ENCODE peak calls at places on chromosome 19, in eight cellular contexts. I is T-helper 17 cell; J is stimulated activated CD4-positive, alpha-beta T cell treated with anti-CD3 and anti-CD28 coated beads, TNF-alpha, amount 100 ng/mL, for 1 hour; X is RWPE1; W is midbrain; L is activated naive CD4-positive, alpha-beta T cell treated with Interleukin-2 at 50 U/mL for 16 hours; Z is activated CD4-positive, alpha-beta memory T cell treated with anti-CD3 and anti-CD28 coated beads, Interleukin-2, amount 10 ng/mL, durations not matched to agents 7 days and 5 days; Q is cardiac septum. R is an unnamed sample.

GRCh38 chr19:44332145-44332544 is 24.3 kb downstream of the ZNF112 start:
- DNase-seq in I (no peak), J (no peak), X (no peak), W (no peak), L (no peak), Z (no peak), Q (no peak), R (no peak)

GRCh38 chr19:9883231-9883758 is 48.2 kb downstream of the PIN1 start:
- DNase-seq in I (no peak), J (no peak), X (peak; percentile 68), W (no peak), L (no peak), Z (no peak), Q (no peak), R (no peak)

GRCh38 chr19:55605637-55606470 is at the start of gene ZNF865:
- DNase-seq in I (peak; percentile 57), J (no peak), X (peak; percentile 68), W (peak; percentile 62), L (peak; percentile 72), Z (peak; percentile 75), Q (no peak), R (peak; percentile 67)

GRCh38 chr19:5152013-5152763 is 183.3 kb downstream of the KDM4B start:
- DNase-seq in I (no peak), J (no peak), X (no peak), W (no peak), L (no peak), Z (no peak), Q (no peak), R (no peak)

GRCh38 chr19:703651-704446 is 4.9 kb upstream of the PALM start:
- DNase-seq in I (peak; percentile 60), J (no peak), X (peak; percentile 55), W (no peak), L (peak; percentile 48), Z (peak; percentile 72), Q (peak; percentile 94), R (peak; percentile 89)

GRCh38 chr19:54457773-54458647 is 5.6 kb downstream of the LENG9 start:
- DNase-seq in I (no peak), J (no peak), X (no peak), W (no peak), L (no peak), Z (no peak), Q (no peak), R (no peak)

GRCh38 chr19:47447470-47448359 is 24.0 kb downstream of the SLC8A2 start:
- DNase-seq in I (peak; percentile 44), J (no peak), X (peak; percentile 88), W (no peak), L (peak; percentile 58), Z (peak; percentile 74), Q (no peak), R (peak; percentile 47)

GRCh38 chr19:40445637-40445944 is 1.5 kb upstream of the SERTAD3 start:
- DNase-seq in I (no peak), J (no peak), X (no peak), W (no peak), L (no peak), Z (no peak), Q (no peak), R (no peak)

GRCh38 chr19:19224852-19225494 is 13.2 kb downstream of the NCAN start:
- DNase-seq in I (peak; percentile 61), J (peak; percentile 59), X (peak; percentile 84), W (no peak), L (peak; percentile 76), Z (peak; percentile 82), Q (peak; percentile 88), R (peak; percentile 67)

GRCh38 chr19:16266586-16266942 is 58.1 kb upstream of the KLF2 start:
- DNase-seq in I (peak; percentile 61), J (peak; percentile 5), X (no peak), W (no peak), L (peak; percentile 65), Z (peak; percentile 86), Q (no peak), R (no peak)

GRCh38 chr19:3643592-3644313 is 17.2 kb upstream of the CACTIN start:
- DNase-seq in I (no peak), J (no peak), X (no peak), W (no peak), L (no peak), Z (no peak), Q (no peak), R (no peak)

R was measured in left ventricle myocardium superior.